ENCODE peak calls at places on chromosome 15, in six cellular contexts. One of them, this sample, is unnamed.

GRCh38 chr15:35107561-35107960 is 22.5 kb upstream of the NANOGP8 start:
- DNase-seq in RPMI7951: no peak
- DNase-seq in stimulated activated CD4-positive, alpha-beta T cell treated with anti-CD3 and anti-CD28 coated beads, TNF-alpha, amount 100 ng/mL, for 4 hours: no peak
- DNase-seq in NT2/D1: no peak
- DNase-seq in AG10803: no peak
- DNase-seq in hippocampal formation: no peak
- DNase-seq in this sample: no peak

GRCh38 chr15:78307977-78308376 is 8.6 kb upstream of the SKIC8 start:
- DNase-seq in stimulated activated CD4-positive, alpha-beta T cell treated with anti-CD3 and anti-CD28 coated beads, TNF-alpha, amount 100 ng/mL, for 4 hours: no peak
- DNase-seq in hippocampal formation: no peak
- DNase-seq in AG10803: no peak
- DNase-seq in RPMI7951: no peak
- DNase-seq in NT2/D1: no peak
- DNase-seq in this sample: no peak

GRCh38 chr15:51647128-51647562 is 24.6 kb upstream of the DMXL2 start:
- DNase-seq in stimulated activated CD4-positive, alpha-beta T cell treated with anti-CD3 and anti-CD28 coated beads, TNF-alpha, amount 100 ng/mL, for 4 hours: no peak
- DNase-seq in hippocampal formation: peak
- DNase-seq in AG10803: peak
- DNase-seq in NT2/D1: no peak
- DNase-seq in RPMI7951: peak
- DNase-seq in this sample: no peak

GRCh38 chr15:65311760-65312159 is 7.3 kb downstream of the RNU5B-1 start:
- DNase-seq in hippocampal formation: no peak
- DNase-seq in NT2/D1: no peak
- DNase-seq in RPMI7951: no peak
- DNase-seq in AG10803: no peak
- DNase-seq in stimulated activated CD4-positive, alpha-beta T cell treated with anti-CD3 and anti-CD28 coated beads, TNF-alpha, amount 100 ng/mL, for 4 hours: no peak
- DNase-seq in this sample: no peak

GRCh38 chr15:60799885-60800728 is 321.2 kb upstream of the ICE2 start:
- DNase-seq in RPMI7951: no peak
- DNase-seq in stimulated activated CD4-positive, alpha-beta T cell treated with anti-CD3 and anti-CD28 coated beads, TNF-alpha, amount 100 ng/mL, for 4 hours: no peak
- DNase-seq in AG10803: peak
- DNase-seq in hippocampal formation: no peak
- DNase-seq in NT2/D1: no peak
- DNase-seq in this sample: no peak

GRCh38 chr15:58537480-58537879 is 105.7 kb downstream of the LIPC start:
- DNase-seq in stimulated activated CD4-positive, alpha-beta T cell treated with anti-CD3 and anti-CD28 coated beads, TNF-alpha, amount 100 ng/mL, for 4 hours: no peak
- DNase-seq in AG10803: no peak
- DNase-seq in NT2/D1: no peak
- DNase-seq in RPMI7951: no peak
- DNase-seq in hippocampal formation: no peak
- DNase-seq in this sample: no peak

GRCh38 chr15:81337713-81338157 is 13.8 kb upstream of the STARD5 start:
- DNase-seq in stimulated activated CD4-positive, alpha-beta T cell treated with anti-CD3 and anti-CD28 coated beads, TNF-alpha, amount 100 ng/mL, for 4 hours: no peak
- DNase-seq in hippocampal formation: no peak
- DNase-seq in NT2/D1: no peak
- DNase-seq in AG10803: peak
- DNase-seq in RPMI7951: no peak
- DNase-seq in this sample: no peak

GRCh38 chr15:56040081-56041035 is 46.9 kb upstream of the NEDD4 start:
- DNase-seq in NT2/D1: no peak
- DNase-seq in AG10803: peak
- DNase-seq in hippocampal formation: no peak
- DNase-seq in RPMI7951: peak
- DNase-seq in stimulated activated CD4-positive, alpha-beta T cell treated with anti-CD3 and anti-CD28 coated beads, TNF-alpha, amount 100 ng/mL, for 4 hours: no peak
- DNase-seq in this sample: no peak

GRCh38 chr15:41487376-41487775 is 6.3 kb upstream of the ITPKA start:
- DNase-seq in NT2/D1: no peak
- DNase-seq in RPMI7951: no peak
- DNase-seq in AG10803: no peak
- DNase-seq in hippocampal formation: no peak
- DNase-seq in stimulated activated CD4-positive, alpha-beta T cell treated with anti-CD3 and anti-CD28 coated beads, TNF-alpha, amount 100 ng/mL, for 4 hours: no peak
- DNase-seq in this sample: no peak

GRCh38 chr15:65201918-65202317 is 9.4 kb downstream of the CILP start:
- DNase-seq in RPMI7951: no peak
- DNase-seq in hippocampal formation: no peak
- DNase-seq in stimulated activated CD4-positive, alpha-beta T cell treated with anti-CD3 and anti-CD28 coated beads, TNF-alpha, amount 100 ng/mL, for 4 hours: no peak
- DNase-seq in AG10803: no peak
- DNase-seq in NT2/D1: no peak
- DNase-seq in this sample: no peak

GRCh38 chr15:38217788-38218609 is 34.6 kb upstream of the SPRED1 start:
- DNase-seq in hippocampal formation: no peak
- DNase-seq in stimulated activated CD4-positive, alpha-beta T cell treated with anti-CD3 and anti-CD28 coated beads, TNF-alpha, amount 100 ng/mL, for 4 hours: no peak
- DNase-seq in AG10803: peak
- DNase-seq in RPMI7951: peak
- DNase-seq in NT2/D1: no peak
- DNase-seq in this sample: no peak

GRCh38 chr15:68317281-68318007 is 39.9 kb downstream of the FEM1B start:
- DNase-seq in AG10803: no peak
- DNase-seq in NT2/D1: no peak
- DNase-seq in stimulated activated CD4-positive, alpha-beta T cell treated with anti-CD3 and anti-CD28 coated beads, TNF-alpha, amount 100 ng/mL, for 4 hours: no peak
- DNase-seq in hippocampal formation: no peak
- DNase-seq in RPMI7951: no peak
- DNase-seq in this sample: no peak

GRCh38 chr15:49644364-49644794 is 23.5 kb downstream of the DTWD1 start:
- DNase-seq in RPMI7951: no peak
- DNase-seq in hippocampal formation: no peak
- DNase-seq in stimulated activated CD4-positive, alpha-beta T cell treated with anti-CD3 and anti-CD28 coated beads, TNF-alpha, amount 100 ng/mL, for 4 hours: no peak
- DNase-seq in NT2/D1: no peak
- DNase-seq in AG10803: no peak
- DNase-seq in this sample: no peak

GRCh38 chr15:62439543-62440016 is 274.5 kb upstream of the C2CD4B start:
- DNase-seq in RPMI7951: no peak
- DNase-seq in NT2/D1: no peak
- DNase-seq in AG10803: peak
- DNase-seq in hippocampal formation: no peak
- DNase-seq in stimulated activated CD4-positive, alpha-beta T cell treated with anti-CD3 and anti-CD28 coated beads, TNF-alpha, amount 100 ng/mL, for 4 hours: no peak
- DNase-seq in this sample: no peak

GRCh38 chr15:64841258-64842098 is at the start of gene PLEKHO2:
- DNase-seq in stimulated activated CD4-positive, alpha-beta T cell treated with anti-CD3 and anti-CD28 coated beads, TNF-alpha, amount 100 ng/mL, for 4 hours: peak
- DNase-seq in AG10803: peak
- DNase-seq in hippocampal formation: peak
- DNase-seq in NT2/D1: peak
- DNase-seq in RPMI7951: peak
- DNase-seq in this sample: peak

GRCh38 chr15:49624046-49624445 is 3.2 kb downstream of the DTWD1 start:
- DNase-seq in stimulated activated CD4-positive, alpha-beta T cell treated with anti-CD3 and anti-CD28 coated beads, TNF-alpha, amount 100 ng/mL, for 4 hours: no peak
- DNase-seq in AG10803: peak
- DNase-seq in RPMI7951: peak
- DNase-seq in hippocampal formation: no peak
- DNase-seq in NT2/D1: no peak
- DNase-seq in this sample: no peak

GRCh38 chr15:64774556-64775523 is 549 bp downstream of the RBPMS2 start:
- DNase-seq in stimulated activated CD4-positive, alpha-beta T cell treated with anti-CD3 and anti-CD28 coated beads, TNF-alpha, amount 100 ng/mL, for 4 hours: no peak
- DNase-seq in AG10803: no peak
- DNase-seq in RPMI7951: no peak
- DNase-seq in hippocampal formation: no peak
- DNase-seq in NT2/D1: no peak
- DNase-seq in this sample: no peak

GRCh38 chr15:42084465-42085235 is 9.7 kb downstream of the PLA2G4D start:
- DNase-seq in hippocampal formation: peak
- DNase-seq in stimulated activated CD4-positive, alpha-beta T cell treated with anti-CD3 and anti-CD28 coated beads, TNF-alpha, amount 100 ng/mL, for 4 hours: peak
- DNase-seq in RPMI7951: peak
- DNase-seq in NT2/D1: peak
- DNase-seq in AG10803: peak
- DNase-seq in this sample: peak

GRCh38 chr15:73464602-73465001 is 21.6 kb downstream of the REC114 start:
- DNase-seq in AG10803: no peak
- DNase-seq in NT2/D1: no peak
- DNase-seq in RPMI7951: no peak
- DNase-seq in hippocampal formation: no peak
- DNase-seq in stimulated activated CD4-positive, alpha-beta T cell treated with anti-CD3 and anti-CD28 coated beads, TNF-alpha, amount 100 ng/mL, for 4 hours: no peak
- DNase-seq in this sample: no peak

GRCh38 chr15:68552773-68553172 is 26.0 kb upstream of the CORO2B start:
- DNase-seq in AG10803: peak
- DNase-seq in stimulated activated CD4-positive, alpha-beta T cell treated with anti-CD3 and anti-CD28 coated beads, TNF-alpha, amount 100 ng/mL, for 4 hours: no peak
- DNase-seq in NT2/D1: no peak
- DNase-seq in RPMI7951: peak
- DNase-seq in hippocampal formation: peak
- DNase-seq in this sample: no peak

GRCh38 chr15:69806287-69806915 is 291.3 kb downstream of the TLE3 start:
- DNase-seq in AG10803: no peak
- DNase-seq in stimulated activated CD4-positive, alpha-beta T cell treated with anti-CD3 and anti-CD28 coated beads, TNF-alpha, amount 100 ng/mL, for 4 hours: no peak
- DNase-seq in hippocampal formation: no peak
- DNase-seq in NT2/D1: peak
- DNase-seq in RPMI7951: no peak
- DNase-seq in this sample: no peak

This sample was measured in caudate nucleus.